ENCODE peak calls at places on chromosomes 6 and 20, in eight cellular contexts. A is SK-N-SH, Q is A549, T is Panc1, X is GM23338, I is RWPE1, E is fibroblast of lung, H is upper lobe of right lung. G is an unnamed sample.

GRCh38 chr6:1834231-1834630 is 224.5 kb downstream of the FOXC1 start:
- DNase-seq in A (no peak), E (no peak), Q (no peak), X (no peak), I (no peak), T (no peak), H (no peak), G (no peak)

GRCh38 chr6:51827580-51827979 is 259.8 kb downstream of the PKHD1 start:
- DNase-seq in I (no peak), T (no peak), H (no peak), Q (no peak), X (no peak), A (no peak), E (no peak), G (no peak)

GRCh38 chr20:9838035-9838377 is 870 bp downstream of the PAK5 start:
- DNase-seq in I (no peak), H (no peak), E (peak; percentile 2), X (peak; percentile 6), A (peak; percentile 29), Q (peak; percentile 10), T (no peak), G (no peak)

GRCh38 chr20:34621383-34622367 is 55.2 kb downstream of the PIGU start:
- DNase-seq in A (no peak), X (no peak), T (no peak), H (no peak), E (peak; percentile 19), I (peak; percentile 83), Q (peak; percentile 80), G (no peak)

GRCh38 chr6:98769546-98769945 is 64.8 kb upstream of the POU3F2 start:
- DNase-seq in X (peak; percentile 65), H (no peak), T (no peak), A (no peak), I (peak; percentile 24), Q (peak; percentile 34), E (no peak), G (peak; percentile 2)

GRCh38 chr20:6892729-6893128 is 125.2 kb downstream of the BMP2 start:
- DNase-seq in T (no peak), E (no peak), X (no peak), Q (no peak), H (no peak), A (no peak), I (no peak), G (no peak)

GRCh38 chr6:68087399-68088133 is 547.5 kb upstream of the ADGRB3 start:
- DNase-seq in X (no peak), H (no peak), E (peak; percentile 67), Q (no peak), A (no peak), I (no peak), T (no peak), G (no peak)

GRCh38 chr20:5569021-5569420 is 181.2 kb upstream of the SHLD1 start:
- DNase-seq in E (peak; percentile 69), Q (peak; percentile 75), I (peak; percentile 46), A (peak; percentile 52), T (peak; percentile 22), H (no peak), X (peak; percentile 27), G (no peak)

GRCh38 chr6:156564128-156564806 is 212.9 kb upstream of the ARID1B start:
- DNase-seq in T (peak; percentile 33), X (peak; percentile 81), I (peak; percentile 74), A (peak; percentile 84), E (peak; percentile 63), Q (peak; percentile 50), H (peak; percentile 90), G (no peak)

GRCh38 chr20:52457826-52458225 is 266.2 kb upstream of the ZFP64 start:
- DNase-seq in T (no peak), I (no peak), Q (no peak), A (no peak), X (no peak), H (no peak), E (no peak), G (peak; percentile 46)

GRCh38 chr6:65059568-65059967 is 647.5 kb downstream of the EYS start:
- DNase-seq in T (no peak), E (no peak), Q (no peak), H (no peak), A (no peak), I (no peak), X (no peak), G (no peak)

GRCh38 chr20:3753098-3753497 is 14.5 kb downstream of the ADISSP start:
- DNase-seq in A (peak; percentile 82), I (no peak), T (no peak), Q (peak; percentile 85), E (peak; percentile 80), X (peak; percentile 91), H (no peak), G (no peak)

GRCh38 chr20:1437222-1437904 is 29.3 kb downstream of the NSFL1C start:
- DNase-seq in A (peak; percentile 75), E (peak; percentile 89), H (peak; percentile 87), X (peak; percentile 75), I (peak; percentile 76), T (peak; percentile 78), Q (peak; percentile 91), G (peak; percentile 48)

GRCh38 chr6:42960243-42961019 is at the start of gene GNMT:
- DNase-seq in H (peak; percentile 92), Q (peak; percentile 14), T (no peak), E (no peak), A (peak; percentile 84), I (peak; percentile 79), X (peak; percentile 92), G (no peak)

GRCh38 chr20:43955244-43956191 is 40.9 kb downstream of the TOX2 start:
- DNase-seq in H (no peak), Q (peak; percentile 79), E (peak; percentile 94), X (no peak), T (peak; percentile 94), A (no peak), I (peak; percentile 99), G (peak; percentile 58)

GRCh38 chr6:28812778-28813569 is 110.8 kb downstream of the TRIM27 start:
- DNase-seq in H (no peak), T (no peak), E (no peak), Q (no peak), I (no peak), X (no peak), A (no peak), G (no peak)

GRCh38 chr6:28809947-28810654 is 113.7 kb downstream of the TRIM27 start:
- DNase-seq in X (peak; percentile 75), H (no peak), Q (peak; percentile 57), A (no peak), T (no peak), I (no peak), E (no peak), G (no peak)

GRCh38 chr6:28808383-28808782 is 115.4 kb downstream of the TRIM27 start:
- DNase-seq in A (no peak), H (no peak), X (no peak), E (no peak), I (no peak), Q (no peak), T (no peak), G (no peak)

GRCh38 chr6:28811873-28812272 is 111.9 kb downstream of the TRIM27 start:
- DNase-seq in H (no peak), Q (peak; percentile 54), E (no peak), X (peak; percentile 56), T (no peak), I (no peak), A (no peak), G (no peak)

DNA sequence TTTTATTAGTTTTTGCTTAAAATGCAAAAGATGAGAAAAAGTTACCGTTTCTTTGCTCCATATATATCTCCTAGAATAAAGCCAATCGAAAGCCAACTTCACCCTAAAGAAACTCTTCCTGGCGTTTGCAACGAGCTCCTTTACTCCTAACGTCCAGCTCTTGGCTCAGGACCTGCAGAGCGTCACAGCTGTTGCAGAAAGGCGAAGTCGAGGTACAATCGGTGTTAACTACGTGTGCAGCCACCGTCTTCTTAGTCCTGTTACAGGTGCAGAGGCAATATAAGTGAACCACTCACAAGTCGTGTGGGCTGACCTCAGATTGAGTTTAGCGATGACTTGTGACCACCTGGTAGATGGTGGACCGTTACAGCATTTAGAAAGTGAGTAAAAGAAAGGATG is 113.1 kb downstream of the TRIM27 start:
- DNase-seq in A (no peak), E (no peak), T (no peak), H (no peak), I (no peak), X (no peak), Q (no peak), G (no peak)
- H3K27ac ChIP-seq in A (no peak overlapping the region), E (no peak overlapping the region), T (no peak overlapping the region), H (no peak overlapping the region), I (no peak overlapping the region), X (no peak overlapping the region), Q (no peak overlapping the region), G (no peak overlapping the region)

GRCh38 chr20:47479506-47479905 is 22.2 kb upstream of the NCOA3 start:
- DNase-seq in Q (no peak), A (no peak), H (no peak), I (no peak), E (no peak), X (no peak), T (no peak), G (no peak)

GRCh38 chr20:47480705-47481104 is 21.0 kb upstream of the NCOA3 start:
- DNase-seq in E (no peak), H (no peak), I (no peak), T (no peak), X (no peak), Q (no peak), A (no peak), G (no peak)

GRCh38 chr20:47479093-47479492 is 22.6 kb upstream of the NCOA3 start:
- DNase-seq in X (no peak), I (no peak), H (no peak), Q (no peak), E (no peak), A (no peak), T (no peak), G (no peak)

GRCh38 chr20:47481330-47482216 is 20.1 kb upstream of the NCOA3 start:
- DNase-seq in H (no peak), Q (no peak), X (no peak), E (no peak), A (no peak), I (peak; percentile 52), T (no peak), G (no peak)

GRCh38 chr20:47480239-47480638 is 21.4 kb upstream of the NCOA3 start:
- DNase-seq in A (no peak), Q (no peak), H (no peak), I (no peak), E (no peak), X (no peak), T (no peak), G (no peak)
- H3K27ac ChIP-seq in A (no peak overlapping the region), Q (no peak overlapping the region), H (no peak overlapping the region), I (peak overlapping the region; percentile 57), E (no peak overlapping the region), X (no peak overlapping the region), T (no peak overlapping the region), G (no peak overlapping the region)

DNA sequence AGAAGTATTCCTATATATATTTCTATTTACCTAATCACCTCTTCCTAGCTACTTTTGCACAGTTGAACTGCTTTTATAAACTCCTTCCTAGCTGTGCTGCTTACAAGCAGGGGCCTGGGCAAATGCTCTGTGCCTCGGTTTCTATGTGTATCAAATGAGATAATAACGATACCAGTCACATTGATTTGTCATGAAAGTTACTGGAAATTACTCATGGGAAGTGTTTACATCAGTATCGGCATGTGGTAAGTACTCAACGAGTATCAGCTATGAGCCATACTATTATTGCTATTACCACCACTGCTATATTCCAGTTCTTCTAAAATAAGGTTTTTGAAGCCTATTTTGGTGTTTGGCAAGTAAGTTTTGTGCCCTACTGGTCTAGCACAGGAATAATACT is 4.9 kb downstream of the LAMA4 start:
- DNase-seq in Q (no peak), I (no peak), A (no peak), X (no peak), H (no peak), E (peak; percentile 51), T (no peak), G (no peak)
- H3K27ac ChIP-seq in Q (no peak overlapping the region), I (no peak overlapping the region), A (no peak overlapping the region), X (no peak overlapping the region), H (no peak overlapping the region), E (peak overlapping the region; percentile 91), T (no peak overlapping the region), G (no peak overlapping the region)

GRCh38 chr20:62923669-62924566 is 2.4 kb downstream of the DIDO1 start:
- DNase-seq in T (no peak), A (no peak), X (no peak), I (no peak), Q (no peak), E (no peak), H (no peak), G (no peak)
- H3K27ac ChIP-seq in T (peak overlapping the region; percentile 90), A (peak overlapping the region; percentile 88), X (peak overlapping the region; percentile 57), I (peak overlapping the region; percentile 95), Q (peak overlapping the region; percentile 98), E (peak overlapping the region; percentile 85), H (peak overlapping the region; percentile 97), G (peak overlapping the region; percentile 91)